ENCODE peak calls at places on chromosomes 4 and X, in four cellular contexts. P is mammary epithelial cell, J is thoracic aorta, W is hepatocyte. F is an unnamed sample.

GRCh38 chrX:9911479-9911878 is 55.7 kb upstream of the CLDN34 start:
- DNase-seq in P (peak; percentile 70), W (no peak), J (no peak), F (no peak)

GRCh38 chrX:72029473-72030411 is 102.0 kb downstream of the RTL5 start:
- DNase-seq in P (peak; percentile 77), W (peak; percentile 42), J (no peak), F (no peak)

GRCh38 chrX:133258481-133258880 is 40.3 kb upstream of the TFDP3 start:
- DNase-seq in P (peak; percentile 34), W (no peak), J (no peak), F (no peak)

GRCh38 chr4:84804126-84804525 is 162.4 kb downstream of the WDFY3 start:
- DNase-seq in W (no peak), P (no peak), J (no peak), F (no peak)

GRCh38 chr4:124713213-124713592 is 671 bp upstream of the ANKRD50 start:
- DNase-seq in W (peak; percentile 84), J (peak; percentile 11), P (peak; percentile 54), F (peak; percentile 13)

GRCh38 chr4:30716158-30716557 is 4.0 kb upstream of the PCDH7 start:
- DNase-seq in J (no peak), W (peak; percentile 40), P (peak; percentile 19), F (no peak)

GRCh38 chrX:1300449-1300848 is 31.8 kb downstream of the CSF2RA start:
- DNase-seq in P (no peak), W (no peak), J (no peak), F (no peak)

GRCh38 chr4:129428454-129428853 is 332.5 kb downstream of the C4orf33 start:
- DNase-seq in W (no peak), J (no peak), P (no peak), F (no peak)

GRCh38 chr4:147831452-147832192 is 99.7 kb downstream of the ARHGAP10 start:
- DNase-seq in P (peak; percentile 96), J (peak; percentile 31), W (peak; percentile 61), F (peak; percentile 37)
- H3K4me1 ChIP-seq in P (peaks cover 55% of the 10 kb centered on the region), J (peaks cover 96% of the 10 kb centered on the region), W (peaks cover 28% of the 10 kb centered on the region), F (peaks cover 22% of the 10 kb centered on the region)

DNA sequence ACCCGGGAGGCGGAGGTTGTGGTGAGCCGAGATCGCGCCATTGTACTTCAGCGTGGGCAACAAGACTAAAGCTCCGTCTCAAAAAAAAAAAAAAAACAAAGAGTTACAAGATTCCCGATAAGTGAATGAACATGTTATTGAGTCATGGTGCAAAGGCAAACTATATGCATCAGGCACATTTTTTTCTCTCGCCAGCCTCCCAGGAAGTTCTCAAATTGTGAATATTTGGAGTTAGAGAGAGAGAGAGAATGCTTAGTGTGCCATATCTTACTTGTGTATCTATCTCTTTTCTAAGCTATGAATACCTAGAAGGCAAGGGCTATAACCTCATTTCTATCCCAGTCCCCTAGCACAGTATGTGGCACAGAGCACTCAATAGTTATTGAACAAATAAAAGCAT is 400.8 kb downstream of the RPA4 start:
- DNase-seq in J (no peak), W (no peak), P (no peak), F (no peak)
- TF ChIP-seq CTCF in J (no peak), W (no peak), P (no peak), F (no peak)

DNA sequence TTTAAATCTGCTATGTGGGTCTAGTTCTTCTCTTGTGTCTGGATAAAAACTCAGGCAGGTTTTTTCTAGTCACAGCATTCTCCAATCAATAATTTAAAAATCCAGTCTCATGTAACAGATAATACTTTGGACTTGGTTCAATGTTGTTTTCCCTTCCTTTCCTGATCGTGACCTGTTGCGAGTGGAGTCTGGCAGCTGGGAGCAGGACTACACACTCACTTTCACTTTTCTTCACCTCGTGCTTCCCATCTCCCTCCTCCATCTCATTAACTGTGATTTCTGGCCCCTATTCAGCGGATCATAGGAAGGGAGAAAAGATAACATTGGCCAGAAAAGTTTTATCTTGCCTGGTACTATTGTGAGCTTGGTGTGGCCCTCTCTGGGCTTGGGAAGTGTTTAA is 96.6 kb upstream of the GATB start:
- DNase-seq in J (no peak), P (no peak), W (no peak), F (no peak)
- H3K4me3 ChIP-seq in J (no peak overlapping the region), P (no peak overlapping the region), W (no peak overlapping the region), F (no peak overlapping the region)

GRCh38 chr4:38080061-38080531 is 119.9 kb downstream of the PTTG2 start:
- DNase-seq in W (no peak), J (no peak), P (no peak), F (no peak)
- H3K4me1 ChIP-seq in W (peaks cover 52% of the 10 kb centered on the region), J (peaks cover 53% of the 10 kb centered on the region), P (peaks cover 12% of the 10 kb centered on the region), F (peaks cover 44% of the 10 kb centered on the region)

F was measured in ascending aorta.